ENCODE peak calls at places on chromosomes 5 and 9, in eight cellular contexts. One of them, this sample, is unnamed.

GRCh38 chr9:76374702-76375543 is 19.3 kb downstream of the RFK start:
- DNase-seq in pons: peak
- DNase-seq in fibroblast of mammary gland: peak
- DNase-seq in GM04504: peak
- DNase-seq in activated gamma-delta T cell treated with Interleukin-2 at 50 U/mL for 16 hours: no peak
- DNase-seq in central memory CD4-positive, alpha-beta T cell: no peak
- DNase-seq in GM18507: no peak
- DNase-seq in fibroblast of the conjunctiva: no peak
- DNase-seq in this sample: no peak

GRCh38 chr5:124104344-124104743 is 592.4 kb downstream of the CSNK1G3 start:
- DNase-seq in pons: no peak
- DNase-seq in fibroblast of the conjunctiva: no peak
- DNase-seq in fibroblast of mammary gland: no peak
- DNase-seq in central memory CD4-positive, alpha-beta T cell: no peak
- DNase-seq in GM18507: no peak
- DNase-seq in activated gamma-delta T cell treated with Interleukin-2 at 50 U/mL for 16 hours: no peak
- DNase-seq in GM04504: no peak
- DNase-seq in this sample: no peak

GRCh38 chr5:163867324-163867723 is 361.9 kb downstream of the MAT2B start:
- DNase-seq in central memory CD4-positive, alpha-beta T cell: no peak
- DNase-seq in fibroblast of the conjunctiva: no peak
- DNase-seq in GM04504: no peak
- DNase-seq in GM18507: no peak
- DNase-seq in fibroblast of mammary gland: no peak
- DNase-seq in pons: no peak
- DNase-seq in activated gamma-delta T cell treated with Interleukin-2 at 50 U/mL for 16 hours: no peak
- DNase-seq in this sample: no peak

GRCh38 chr5:77156379-77156778 is 54.1 kb upstream of the PDE8B start:
- DNase-seq in pons: peak
- DNase-seq in fibroblast of the conjunctiva: no peak
- DNase-seq in central memory CD4-positive, alpha-beta T cell: no peak
- DNase-seq in GM18507: no peak
- DNase-seq in GM04504: no peak
- DNase-seq in activated gamma-delta T cell treated with Interleukin-2 at 50 U/mL for 16 hours: no peak
- DNase-seq in fibroblast of mammary gland: no peak
- DNase-seq in this sample: no peak

GRCh38 chr9:122097679-122098315 is 4.7 kb upstream of the TTLL11 start:
- DNase-seq in central memory CD4-positive, alpha-beta T cell: no peak
- DNase-seq in activated gamma-delta T cell treated with Interleukin-2 at 50 U/mL for 16 hours: no peak
- DNase-seq in pons: no peak
- DNase-seq in fibroblast of mammary gland: no peak
- DNase-seq in GM04504: peak
- DNase-seq in fibroblast of the conjunctiva: no peak
- DNase-seq in GM18507: no peak
- DNase-seq in this sample: no peak

GRCh38 chr9:117411547-117411946 is 3.3 kb downstream of the ASTN2 start:
- DNase-seq in fibroblast of the conjunctiva: no peak
- DNase-seq in central memory CD4-positive, alpha-beta T cell: no peak
- DNase-seq in pons: peak
- DNase-seq in activated gamma-delta T cell treated with Interleukin-2 at 50 U/mL for 16 hours: no peak
- DNase-seq in GM18507: no peak
- DNase-seq in GM04504: no peak
- DNase-seq in fibroblast of mammary gland: peak
- DNase-seq in this sample: no peak

GRCh38 chr5:140795259-140795641 is 598 bp downstream of the PCDHA2 start:
- DNase-seq in activated gamma-delta T cell treated with Interleukin-2 at 50 U/mL for 16 hours: no peak
- DNase-seq in pons: peak
- DNase-seq in GM04504: no peak
- DNase-seq in central memory CD4-positive, alpha-beta T cell: no peak
- DNase-seq in fibroblast of the conjunctiva: no peak
- DNase-seq in fibroblast of mammary gland: no peak
- DNase-seq in GM18507: no peak
- DNase-seq in this sample: no peak

GRCh38 chr5:112121268-112121667 is 297.8 kb downstream of the EPB41L4A start:
- DNase-seq in GM18507: no peak
- DNase-seq in central memory CD4-positive, alpha-beta T cell: no peak
- DNase-seq in fibroblast of mammary gland: peak
- DNase-seq in fibroblast of the conjunctiva: no peak
- DNase-seq in activated gamma-delta T cell treated with Interleukin-2 at 50 U/mL for 16 hours: no peak
- DNase-seq in GM04504: peak
- DNase-seq in pons: no peak
- DNase-seq in this sample: no peak

GRCh38 chr9:14906654-14907359 is 3.4 kb downstream of the FREM1 start:
- DNase-seq in pons: no peak
- DNase-seq in central memory CD4-positive, alpha-beta T cell: no peak
- DNase-seq in GM18507: no peak
- DNase-seq in fibroblast of the conjunctiva: no peak
- DNase-seq in fibroblast of mammary gland: no peak
- DNase-seq in GM04504: no peak
- DNase-seq in activated gamma-delta T cell treated with Interleukin-2 at 50 U/mL for 16 hours: no peak
- DNase-seq in this sample: no peak

GRCh38 chr5:55636177-55636576 is 75.9 kb downstream of the SLC38A9 start:
- DNase-seq in GM18507: no peak
- DNase-seq in pons: peak
- DNase-seq in central memory CD4-positive, alpha-beta T cell: no peak
- DNase-seq in GM04504: no peak
- DNase-seq in fibroblast of mammary gland: no peak
- DNase-seq in activated gamma-delta T cell treated with Interleukin-2 at 50 U/mL for 16 hours: no peak
- DNase-seq in fibroblast of the conjunctiva: no peak
- DNase-seq in this sample: no peak

GRCh38 chr5:172630482-172630881 is 10.6 kb upstream of the NEURL1B start:
- DNase-seq in fibroblast of the conjunctiva: no peak
- DNase-seq in GM04504: no peak
- DNase-seq in central memory CD4-positive, alpha-beta T cell: no peak
- DNase-seq in fibroblast of mammary gland: no peak
- DNase-seq in pons: no peak
- DNase-seq in activated gamma-delta T cell treated with Interleukin-2 at 50 U/mL for 16 hours: no peak
- DNase-seq in GM18507: no peak
- DNase-seq in this sample: no peak

GRCh38 chr5:176921669-176922196 is 22.6 kb upstream of the HK3 start:
- DNase-seq in fibroblast of mammary gland: no peak
- DNase-seq in central memory CD4-positive, alpha-beta T cell: no peak
- DNase-seq in fibroblast of the conjunctiva: no peak
- DNase-seq in pons: no peak
- DNase-seq in GM18507: no peak
- DNase-seq in GM04504: no peak
- DNase-seq in activated gamma-delta T cell treated with Interleukin-2 at 50 U/mL for 16 hours: no peak
- DNase-seq in this sample: no peak

GRCh38 chr5:478982-479535 is 36.1 kb downstream of the EXOC3 start:
- DNase-seq in pons: no peak
- DNase-seq in central memory CD4-positive, alpha-beta T cell: no peak
- DNase-seq in fibroblast of mammary gland: no peak
- DNase-seq in GM18507: no peak
- DNase-seq in fibroblast of the conjunctiva: no peak
- DNase-seq in GM04504: no peak
- DNase-seq in activated gamma-delta T cell treated with Interleukin-2 at 50 U/mL for 16 hours: no peak
- DNase-seq in this sample: peak

GRCh38 chr5:115306011-115306530 is 9.6 kb upstream of the CCDC112 start:
- DNase-seq in fibroblast of mammary gland: no peak
- DNase-seq in activated gamma-delta T cell treated with Interleukin-2 at 50 U/mL for 16 hours: no peak
- DNase-seq in GM04504: no peak
- DNase-seq in central memory CD4-positive, alpha-beta T cell: no peak
- DNase-seq in pons: no peak
- DNase-seq in fibroblast of the conjunctiva: no peak
- DNase-seq in GM18507: no peak
- DNase-seq in this sample: no peak

GRCh38 chr9:110996436-110997224 is 41.6 kb downstream of the LPAR1 start:
- DNase-seq in central memory CD4-positive, alpha-beta T cell: no peak
- DNase-seq in fibroblast of mammary gland: peak
- DNase-seq in pons: no peak
- DNase-seq in GM04504: peak
- DNase-seq in activated gamma-delta T cell treated with Interleukin-2 at 50 U/mL for 16 hours: no peak
- DNase-seq in GM18507: no peak
- DNase-seq in fibroblast of the conjunctiva: peak
- DNase-seq in this sample: no peak

GRCh38 chr9:91882628-91883027 is 67.4 kb downstream of the ROR2 start:
- DNase-seq in pons: no peak
- DNase-seq in GM18507: no peak
- DNase-seq in fibroblast of mammary gland: no peak
- DNase-seq in central memory CD4-positive, alpha-beta T cell: no peak
- DNase-seq in fibroblast of the conjunctiva: no peak
- DNase-seq in activated gamma-delta T cell treated with Interleukin-2 at 50 U/mL for 16 hours: no peak
- DNase-seq in GM04504: no peak
- DNase-seq in this sample: no peak

GRCh38 chr5:139315056-139315455 is 21.5 kb downstream of the MATR3 start:
- DNase-seq in pons: peak
- DNase-seq in activated gamma-delta T cell treated with Interleukin-2 at 50 U/mL for 16 hours: no peak
- DNase-seq in fibroblast of mammary gland: no peak
- DNase-seq in central memory CD4-positive, alpha-beta T cell: no peak
- DNase-seq in fibroblast of the conjunctiva: no peak
- DNase-seq in GM18507: no peak
- DNase-seq in GM04504: no peak
- DNase-seq in this sample: no peak

GRCh38 chr9:136697821-136698526 is 10.7 kb upstream of the AGPAT2 start:
- DNase-seq in central memory CD4-positive, alpha-beta T cell: no peak
- DNase-seq in activated gamma-delta T cell treated with Interleukin-2 at 50 U/mL for 16 hours: no peak
- DNase-seq in pons: no peak
- DNase-seq in GM04504: no peak
- DNase-seq in GM18507: no peak
- DNase-seq in fibroblast of mammary gland: no peak
- DNase-seq in fibroblast of the conjunctiva: no peak
- DNase-seq in this sample: peak

GRCh38 chr5:20041326-20041977 is 53.5 kb upstream of the CDH18 start:
- DNase-seq in GM18507: no peak
- DNase-seq in fibroblast of the conjunctiva: no peak
- DNase-seq in pons: no peak
- DNase-seq in central memory CD4-positive, alpha-beta T cell: no peak
- DNase-seq in activated gamma-delta T cell treated with Interleukin-2 at 50 U/mL for 16 hours: no peak
- DNase-seq in fibroblast of mammary gland: no peak
- DNase-seq in GM04504: no peak
- DNase-seq in this sample: no peak